ENCODE peak calls at places on chromosomes 4 and X, in four cellular contexts. K is spleen, S is HepG2, B is transverse colon. N is an unnamed sample.

GRCh38 chr4:159867673-159868072 is 764.8 kb downstream of the RAPGEF2 start:
- DNase-seq in S (no peak), B (no peak), K (no peak), N (no peak)

GRCh38 chr4:165828928-165829327 is 44.1 kb upstream of the TLL1 start:
- DNase-seq in K (no peak), S (no peak), B (no peak), N (no peak)

GRCh38 chr4:78293348-78293747 is 236.2 kb downstream of the FRAS1 start:
- DNase-seq in B (no peak), S (no peak), K (no peak), N (no peak)

GRCh38 chr4:103948244-103949018 is 228.6 kb upstream of the TACR3 start:
- DNase-seq in S (no peak), K (no peak), B (no peak), N (no peak)

GRCh38 chr4:185470503-185471195 is 884 bp downstream of the CCDC110 start:
- DNase-seq in S (peak), B (peak), K (peak), N (peak)

GRCh38 chr4:168421671-168422070 is 58.6 kb downstream of the DDX60L start:
- DNase-seq in K (no peak), B (no peak), S (no peak), N (no peak)

GRCh38 chr4:135927651-135928050 is 1604.6 kb downstream of the PCDH18 start:
- DNase-seq in S (peak), K (no peak), B (no peak), N (no peak)

GRCh38 chr4:53321151-53321987 is 44.5 kb downstream of the SCFD2 start:
- DNase-seq in S (no peak), B (no peak), K (no peak), N (no peak)

GRCh38 chr4:10159671-10160070 is 43.1 kb upstream of the WDR1 start:
- DNase-seq in B (no peak), K (no peak), S (no peak), N (no peak)

GRCh38 chr4:78749972-78750727 is 26.0 kb upstream of the BMP2K start:
- DNase-seq in S (no peak), B (no peak), K (no peak), N (no peak)

GRCh38 chrX:22526339-22526738 is 253.6 kb downstream of the CBLL2 start:
- DNase-seq in S (no peak), K (no peak), B (no peak), N (no peak)

GRCh38 chr4:74364649-74365491 is at the start of gene EREG:
- DNase-seq in S (no peak), K (peak), B (peak), N (no peak)

GRCh38 chr4:128725405-128725804 is 84.1 kb upstream of the JADE1 start:
- DNase-seq in K (no peak), B (no peak), S (peak), N (no peak)

GRCh38 chrX:71992711-71993110 is 82.1 kb downstream of the NHSL2 start:
- DNase-seq in S (no peak), B (no peak), K (no peak), N (peak)

GRCh38 chr4:140153744-140154571 is at the start of gene MAML3:
- DNase-seq in S (peak), B (peak), K (peak), N (no peak)
- TF ChIP-seq POLR2A in S (no peak), B (peak), K (no peak), N (peak)

GRCh38 chr4:56048621-56049427 is 100.1 kb downstream of the CEP135 start:
- DNase-seq in K (peak), B (peak), S (no peak), N (no peak)
- TF ChIP-seq POLR2AphosphoS5 in K (peak), B (no peak), S (no peak), N (no peak)

GRCh38 chr4:183988874-183989273 is 83.8 kb downstream of the STOX2 start:
- DNase-seq in S (no peak), B (no peak), K (no peak), N (no peak)

GRCh38 chr4:183987987-183988392 is 82.9 kb downstream of the STOX2 start:
- DNase-seq in B (peak), K (no peak), S (peak), N (no peak)

GRCh38 chr4:183984561-183984960 is 79.5 kb downstream of the STOX2 start:
- DNase-seq in K (no peak), B (no peak), S (no peak), N (no peak)

GRCh38 chr4:183987529-183987946 is 82.4 kb downstream of the STOX2 start:
- DNase-seq in K (no peak), S (no peak), B (peak), N (no peak)

DNA sequence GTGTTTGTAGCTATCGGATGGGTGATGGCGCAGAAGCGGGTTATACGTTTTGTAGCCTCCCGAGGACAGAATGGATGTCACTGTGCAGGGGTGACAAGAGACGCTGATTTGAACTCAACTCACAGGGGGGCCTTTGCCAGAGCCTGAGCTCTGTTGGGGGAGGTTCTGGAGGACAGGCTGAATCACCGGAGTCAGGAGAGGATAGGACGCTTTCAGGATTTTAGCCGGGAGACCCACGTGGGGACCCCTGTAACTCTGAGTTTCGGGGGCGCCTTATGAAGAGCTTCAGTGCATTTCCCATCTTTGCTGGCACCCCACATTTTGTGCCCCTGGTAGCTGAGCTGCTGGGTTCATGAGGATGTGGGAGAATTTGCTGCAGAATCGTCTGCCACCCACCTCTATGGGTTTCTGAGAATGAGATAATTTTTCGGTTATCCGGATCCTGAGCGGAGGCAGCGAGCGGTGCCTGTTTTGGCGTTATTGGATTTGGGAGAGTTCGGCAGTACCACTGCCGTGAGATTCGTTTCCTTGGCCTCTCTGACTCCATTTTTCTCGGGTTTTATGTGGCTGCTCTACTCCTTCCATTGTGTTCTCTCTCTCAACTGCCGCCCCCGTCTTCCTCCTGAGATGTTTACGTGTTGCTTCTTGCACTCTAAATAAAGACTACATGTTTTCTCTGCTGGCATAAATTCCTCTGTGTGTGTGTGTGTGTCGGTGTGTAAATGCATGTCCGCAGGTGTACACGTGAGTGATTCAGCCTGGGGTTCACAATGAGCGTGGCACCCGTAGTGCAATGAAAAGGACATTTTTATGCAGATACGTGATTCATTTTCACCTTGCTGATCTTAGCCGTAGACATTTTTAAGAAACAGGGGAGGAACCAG is 81.8 kb downstream of the STOX2 start:
- DNase-seq in K (no peak), B (no peak), S (no peak), N (no peak)
- H3K4me3 ChIP-seq in K (no peak), B (peak), S (no peak), N (peak)

DNA sequence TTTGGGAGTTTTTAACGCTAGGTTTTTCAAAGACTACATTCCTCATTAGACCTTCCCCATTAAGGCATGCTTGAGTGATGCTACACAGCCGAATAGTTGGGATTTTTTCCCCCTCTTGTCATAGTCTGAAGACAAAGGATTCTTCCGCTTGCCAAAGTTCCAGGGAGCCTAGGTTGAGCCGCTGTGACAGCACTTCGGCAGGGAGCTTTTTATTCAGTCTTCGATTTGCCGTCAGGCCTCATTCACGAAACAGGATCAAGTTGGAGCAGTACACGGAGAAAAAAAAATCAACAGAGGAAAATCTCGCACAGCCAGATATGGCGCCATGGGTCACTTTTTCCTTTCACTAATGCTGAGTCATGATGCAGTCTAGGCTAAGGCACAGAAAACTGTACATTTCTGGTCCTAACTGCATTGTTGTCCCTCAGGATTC is 24.3 kb downstream of the SHROOM3 start:
- DNase-seq in S (no peak), K (no peak), B (no peak), N (no peak)
- TF ChIP-seq POLR2A in S (no peak), K (no peak), B (no peak), N (no peak)

GRCh38 chrX:2889045-2889605 is 40.0 kb downstream of the ARSD start:
- DNase-seq in B (no peak), K (no peak), S (no peak), N (no peak)

GRCh38 chrX:2892816-2893215 is 36.3 kb downstream of the ARSD start:
- DNase-seq in S (no peak), K (no peak), B (no peak), N (no peak)

GRCh38 chrX:2898861-2899512 is 30.2 kb downstream of the ARSD start:
- DNase-seq in B (peak), K (no peak), S (peak), N (no peak)

GRCh38 chrX:2897311-2897689 is 31.8 kb downstream of the ARSD start:
- DNase-seq in S (no peak), B (no peak), K (no peak), N (no peak)

GRCh38 chrX:2894885-2895292 is 34.2 kb downstream of the ARSD start:
- DNase-seq in K (no peak), B (peak), S (peak), N (no peak)
- TF ChIP-seq POLR2AphosphoS5 in K (no peak), B (peak), S (no peak), N (peak)

DNA sequence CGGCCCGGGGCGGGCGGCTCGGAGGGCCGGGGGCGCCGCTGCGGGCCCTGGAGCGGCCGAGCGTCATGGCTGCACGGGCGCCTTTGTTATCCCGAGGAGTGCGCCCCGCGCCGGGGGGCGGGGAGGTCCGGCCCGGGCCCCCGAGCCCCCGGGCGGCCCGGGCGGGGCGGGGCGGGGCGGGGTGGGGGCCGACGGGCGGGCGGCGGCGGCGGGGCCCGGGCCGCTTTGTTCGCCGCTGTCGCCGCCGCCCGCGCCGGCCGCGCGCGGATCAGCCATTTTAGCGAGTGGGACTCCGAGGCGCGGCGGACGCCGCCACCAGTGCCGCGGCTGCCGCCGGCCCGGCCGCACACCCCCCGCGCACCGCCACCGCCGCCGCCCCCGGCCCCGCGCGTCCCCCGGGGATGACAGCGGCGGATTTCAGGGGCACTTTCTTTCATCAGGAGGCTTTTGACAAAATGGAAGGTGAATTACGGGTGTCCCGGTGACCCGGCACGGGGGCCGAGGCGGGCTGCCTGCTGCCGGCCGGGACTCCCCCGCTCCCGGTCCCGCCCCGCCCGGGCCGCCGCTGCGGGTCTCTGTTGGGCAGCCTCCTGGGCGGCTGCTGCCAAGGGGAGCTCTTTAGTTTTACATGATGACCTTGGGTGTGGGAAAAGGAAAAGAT is 1.2 kb downstream of the HMGB3 start:
- DNase-seq in S (no peak), K (no peak), B (no peak), N (no peak)
- H3K4me3 ChIP-seq in S (peak), K (peak), B (peak), N (peak)